ENCODE peak calls at places on chromosomes 7 and 10, in five cellular contexts. J is progenitor cell of endocrine pancreas; S is fibroblast of pulmonary artery; I is stimulated activated CD4-positive, alpha-beta T cell treated with anti-CD3 and anti-CD28 coated beads, TNF-alpha, amount 100 ng/mL, for 1 hour; Z is left lobe of liver. O is an unnamed sample.

GRCh38 chr10:16941865-16942264 is 124.6 kb upstream of the RSU1 start:
- DNase-seq in J (no peak), S (no peak), I (no peak), Z (no peak), O (no peak)

GRCh38 chr10:110398419-110399162 is 93.9 kb upstream of the SMNDC1 start:
- DNase-seq in J (no peak), S (peak; percentile 98), I (no peak), Z (no peak), O (no peak)

GRCh38 chr7:134019251-134019650 is 107.9 kb upstream of the LRGUK start:
- DNase-seq in J (no peak), S (no peak), I (no peak), Z (no peak), O (no peak)

GRCh38 chr7:16758634-16759602 is 5.4 kb downstream of the TSPAN13 start:
- DNase-seq in J (no peak), S (no peak), I (no peak), Z (no peak), O (no peak)

GRCh38 chr7:19665399-19666008 is 43.3 kb downstream of the POLR1F start:
- DNase-seq in J (no peak), S (peak; percentile 58), I (no peak), Z (no peak), O (no peak)

GRCh38 chr7:142872106-142872675 is 13.4 kb downstream of the TRPV6 start:
- DNase-seq in J (no peak), S (no peak), I (no peak), Z (peak; percentile 40), O (no peak)

GRCh38 chr7:99078416-99078815 is 65.5 kb downstream of the SMURF1 start:
- DNase-seq in J (no peak), S (no peak), I (no peak), Z (no peak), O (no peak)

GRCh38 chr7:41573017-41573416 is 129.9 kb downstream of the INHBA start:
- DNase-seq in J (no peak), S (peak; percentile 52), I (no peak), Z (no peak), O (no peak)

GRCh38 chr10:10497245-10497644 is 520.4 kb upstream of the CELF2 start:
- DNase-seq in J (no peak), S (no peak), I (no peak), Z (no peak), O (no peak)

O was measured in activated CD4-positive, CD25-positive, alpha-beta regulatory T cell.